ENCODE peak calls at places on chromosome 9, in six cellular contexts. W is AG09319; S is BE2C; Q is activated CD8-positive, alpha-beta T cell treated with anti-CD3 and anti-CD28 coated beads for 36 hours; X is foreskin fibroblast; B is heart right ventricle. T is an unnamed sample.

GRCh38 chr9:128702445-128702948 is at the start of gene PKN3:
- DNase-seq in X (peak), W (no peak), B (peak), S (peak), Q (peak), T (peak)

GRCh38 chr9:96209407-96210031 is 92.5 kb downstream of the HSD17B3 start:
- DNase-seq in B (no peak), S (no peak), X (peak), W (peak), Q (no peak), T (no peak)

GRCh38 chr9:125431741-125432271 is 170.2 kb downstream of the GAPVD1 start:
- DNase-seq in X (no peak), Q (no peak), W (no peak), B (no peak), S (no peak), T (no peak)

GRCh38 chr9:129383005-129383414 is 204.9 kb upstream of the IER5L start:
- DNase-seq in B (peak), Q (no peak), X (peak), W (no peak), S (no peak), T (peak)

GRCh38 chr9:33263131-33263935 is 1.2 kb downstream of the BAG1 start:
- DNase-seq in W (no peak), S (peak), X (peak), Q (peak), B (no peak), T (no peak)

GRCh38 chr9:131773911-131774379 is 34.1 kb upstream of the RAPGEF1 start:
- DNase-seq in W (no peak), Q (peak), X (peak), B (no peak), S (no peak), T (peak)

GRCh38 chr9:112494153-112494552 is 7.5 kb downstream of the KIAA1958 start:
- DNase-seq in B (no peak), X (no peak), W (no peak), Q (no peak), S (no peak), T (no peak)

GRCh38 chr9:79287881-79288280 is 283.9 kb upstream of the TLE4 start:
- DNase-seq in Q (no peak), W (no peak), X (no peak), B (no peak), S (no peak), T (no peak)

GRCh38 chr9:89418882-89419641 is 78.9 kb downstream of the SEMA4D start:
- DNase-seq in Q (peak), B (no peak), X (no peak), W (no peak), S (no peak), T (no peak)

GRCh38 chr9:16870606-16871357 is at the start of gene BNC2:
- DNase-seq in S (peak), W (no peak), X (peak), Q (no peak), B (peak), T (peak)

GRCh38 chr9:97811534-97812246 is 41.3 kb upstream of the FOXE1 start:
- DNase-seq in X (peak), B (no peak), W (no peak), Q (no peak), S (no peak), T (no peak)

GRCh38 chr9:22037954-22038690 is 29.0 kb upstream of the CDKN2B start:
- DNase-seq in S (no peak), W (no peak), X (no peak), B (no peak), Q (no peak), T (no peak)

GRCh38 chr9:27337833-27338526 is 41.0 kb upstream of the EQTN start:
- DNase-seq in B (no peak), Q (no peak), W (no peak), X (no peak), S (no peak), T (no peak)

GRCh38 chr9:130825051-130825651 is 9.9 kb upstream of the ABL1 start:
- DNase-seq in S (no peak), W (no peak), Q (no peak), B (no peak), X (no peak), T (peak)

DNA sequence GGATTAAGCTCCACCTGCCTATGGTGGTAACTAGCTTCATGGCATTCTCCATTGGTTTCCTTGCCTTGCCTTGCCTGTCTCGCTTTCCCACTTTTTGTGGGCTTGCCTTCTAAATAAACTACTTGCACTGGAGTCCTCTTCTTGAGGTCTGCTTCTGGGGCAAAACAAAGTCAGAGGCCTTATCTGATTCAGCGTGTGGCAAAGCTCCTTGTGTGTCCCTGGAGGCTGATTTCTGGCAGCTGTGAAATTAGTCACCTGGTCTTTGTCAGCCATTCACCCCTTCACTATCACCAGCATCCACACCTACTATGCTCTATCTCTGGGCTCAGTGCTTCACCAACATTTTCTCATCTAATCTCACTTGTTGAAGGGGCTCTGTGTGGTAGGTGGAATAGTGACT is 176.2 kb downstream of the SEC61B start:
- DNase-seq in S (no peak), W (no peak), X (no peak), B (no peak), Q (no peak), T (no peak)
- TF ChIP-seq CTCF in S (no peak), W (no peak), X (no peak), B (no peak), Q (no peak), T (no peak)

DNA sequence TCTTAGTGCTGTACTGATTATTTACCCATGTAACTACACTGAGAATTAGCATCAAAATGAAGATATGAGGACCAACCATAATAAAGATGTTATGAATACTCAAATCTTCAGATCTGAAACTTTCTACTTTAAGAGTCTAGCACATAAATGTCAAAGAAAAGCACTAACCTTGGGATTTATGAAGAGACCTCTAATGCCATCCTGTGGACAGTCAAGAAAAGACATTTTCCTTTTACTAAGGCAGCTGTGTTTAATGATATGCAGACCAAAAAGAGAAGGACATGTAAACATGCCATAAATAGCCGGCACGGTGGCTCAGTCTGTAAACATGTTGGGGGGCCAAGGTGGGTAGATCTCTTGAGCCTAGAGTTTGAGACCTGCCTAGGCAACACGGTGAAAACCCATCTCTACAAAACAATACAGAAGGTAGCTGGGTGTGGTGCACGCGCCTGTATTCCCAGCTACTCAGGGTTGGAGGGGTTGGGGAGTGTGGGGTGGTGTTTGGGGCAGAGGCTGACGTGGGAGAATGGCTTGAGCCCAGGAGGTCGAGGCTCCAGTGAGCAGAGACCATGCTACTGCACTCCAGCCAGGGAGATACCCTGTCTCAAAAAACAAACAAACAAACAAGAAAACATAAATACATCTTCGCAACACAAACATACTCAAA is 266.9 kb upstream of the TYRP1 start:
- DNase-seq in X (no peak), Q (no peak), B (no peak), W (no peak), S (no peak), T (no peak)
- TF ChIP-seq CTCF in X (no peak), Q (no peak), B (no peak), W (no peak), S (peak), T (peak)

GRCh38 chr9:110093417-110093816 is 114.5 kb downstream of the C9orf152 start:
- DNase-seq in S (no peak), B (no peak), W (no peak), Q (no peak), X (no peak), T (no peak)
- TF ChIP-seq CTCF in S (no peak), B (no peak), W (no peak), Q (no peak), X (no peak), T (no peak)

DNA sequence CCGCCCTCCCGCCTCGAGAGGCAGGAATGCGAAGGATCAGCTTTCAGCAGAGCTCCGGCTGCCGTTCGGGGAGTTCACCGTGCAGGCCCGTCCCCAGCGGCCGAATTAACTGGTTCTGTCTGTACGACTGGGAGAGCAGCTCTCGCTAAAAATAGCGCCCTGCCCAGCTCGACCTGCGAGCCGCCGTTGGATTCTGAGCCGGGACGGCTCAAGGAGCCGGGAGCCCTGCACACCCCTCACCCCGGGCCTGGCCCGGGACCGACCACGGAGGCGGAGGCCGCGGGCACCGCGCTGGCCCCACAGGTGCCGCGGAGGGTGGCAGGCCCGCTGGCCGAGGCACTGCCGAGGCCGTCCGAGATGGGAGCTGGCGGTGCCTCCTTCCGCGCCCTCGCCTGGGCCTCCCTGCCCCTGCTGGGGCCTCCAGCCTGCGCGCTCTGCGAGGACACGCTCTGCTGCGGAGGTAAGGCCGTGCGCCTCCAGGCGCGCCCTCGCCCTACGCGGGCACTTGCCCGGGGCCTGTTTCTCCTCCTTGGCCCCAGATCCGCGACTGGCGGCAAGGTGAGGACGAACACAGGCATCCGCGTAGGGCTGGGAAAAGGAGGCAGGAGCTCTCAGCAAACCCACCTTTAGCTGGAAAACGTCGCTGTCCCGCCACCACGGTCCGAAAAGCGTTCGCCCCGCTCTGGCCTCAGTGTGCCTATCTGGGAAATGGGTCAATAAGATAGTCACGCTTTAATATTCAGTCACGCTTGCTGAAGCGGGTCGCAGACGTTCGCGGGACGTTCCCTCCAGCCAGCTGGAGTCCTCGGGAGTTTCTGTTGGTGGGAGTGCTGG is 53.0 kb upstream of the DAB2IP start:
- DNase-seq in S (no peak), B (peak), Q (no peak), W (peak), X (peak), T (peak)
- TF ChIP-seq CTCF in S (no peak), B (peak), Q (no peak), W (peak), X (peak), T (no peak)

T was measured in nephron progenitor cell.